ENCODE peak calls at places on chromosomes 7 and 10, in nine cellular contexts. L, R, J, X, Z, N, F, O and S are unnamed samples.

GRCh38 chr7:56110611-56111010 is 4.3 kb upstream of the CHCHD2 start:
- DNase-seq in L (no peak), R (no peak), J (no peak), X (no peak), Z (no peak), N (no peak), F (no peak), O (no peak), S (no peak)

GRCh38 chr7:128937647-128938523 is at the start of gene IRF5:
- DNase-seq in L (peak), R (peak), J (peak), X (no peak), Z (no peak), N (peak), F (no peak), O (no peak), S (no peak)

GRCh38 chr7:128217030-128217805 is 23.9 kb upstream of the LEP start:
- DNase-seq in L (peak), R (no peak), J (no peak), X (no peak), Z (peak), N (peak), F (no peak), O (no peak), S (no peak)

GRCh38 chr10:7610651-7611389 is 55.9 kb downstream of the ITIH5 start:
- DNase-seq in L (no peak), R (no peak), J (no peak), X (no peak), Z (peak), N (no peak), F (no peak), O (no peak), S (peak)

GRCh38 chr10:124323145-124323725 is 95.5 kb downstream of the OAT start:
- DNase-seq in L (no peak), R (no peak), J (no peak), X (no peak), Z (no peak), N (no peak), F (no peak), O (no peak), S (no peak)

GRCh38 chr7:134997214-134997885 is 11.0 kb downstream of the AGBL3 start:
- DNase-seq in L (no peak), R (no peak), J (no peak), X (no peak), Z (no peak), N (no peak), F (no peak), O (no peak), S (no peak)

GRCh38 chr7:14191686-14192098 is 202.2 kb upstream of the ETV1 start:
- DNase-seq in L (no peak), R (no peak), J (no peak), X (no peak), Z (no peak), N (no peak), F (no peak), O (no peak), S (no peak)

GRCh38 chr7:154777908-154778307 is 225.0 kb downstream of the PAXIP1 start:
- DNase-seq in L (no peak), R (no peak), J (no peak), X (no peak), Z (no peak), N (no peak), F (no peak), O (no peak), S (no peak)

GRCh38 chr7:79454325-79454960 is 976 bp upstream of the MAGI2 start:
- DNase-seq in L (no peak), R (peak), J (no peak), X (no peak), Z (no peak), N (peak), F (peak), O (peak), S (no peak)

GRCh38 chr7:18401757-18402156 is 93.8 kb upstream of the HDAC9 start:
- DNase-seq in L (peak), R (no peak), J (no peak), X (no peak), Z (no peak), N (no peak), F (no peak), O (no peak), S (no peak)

GRCh38 chr10:70890917-70891431 is 2.6 kb upstream of the PCBD1 start:
- DNase-seq in L (no peak), R (no peak), J (no peak), X (no peak), Z (no peak), N (peak), F (no peak), O (peak), S (no peak)

GRCh38 chr10:74177140-74177677 is 26.2 kb downstream of the ADK start:
- DNase-seq in L (peak), R (peak), J (no peak), X (no peak), Z (no peak), N (peak), F (no peak), O (peak), S (no peak)

GRCh38 chr7:94602181-94602580 is 53.8 kb downstream of the SGCE start:
- DNase-seq in L (no peak), R (no peak), J (no peak), X (no peak), Z (no peak), N (no peak), F (no peak), O (no peak), S (no peak)

GRCh38 chr7:133081119-133081604 is 728 bp downstream of the CHCHD3 start:
- DNase-seq in L (peak), R (peak), J (no peak), X (no peak), Z (no peak), N (no peak), F (no peak), O (no peak), S (no peak)

GRCh38 chr10:16242859-16243613 is 193.8 kb upstream of the PTER start:
- DNase-seq in L (no peak), R (no peak), J (no peak), X (peak), Z (no peak), N (no peak), F (no peak), O (no peak), S (no peak)

GRCh38 chr10:12868229-12868628 is 133.3 kb downstream of the CCDC3 start:
- DNase-seq in L (no peak), R (no peak), J (no peak), X (no peak), Z (no peak), N (no peak), F (no peak), O (no peak), S (no peak)

GRCh38 chr7:22256702-22257101 is 100.3 kb downstream of the RAPGEF5 start:
- DNase-seq in L (no peak), R (no peak), J (no peak), X (no peak), Z (no peak), N (no peak), F (no peak), O (no peak), S (no peak)

GRCh38 chr7:22251906-22252495 is 105.0 kb downstream of the RAPGEF5 start:
- DNase-seq in L (no peak), R (no peak), J (no peak), X (no peak), Z (no peak), N (no peak), F (no peak), O (peak), S (no peak)

GRCh38 chr7:22252886-22253536 is 103.9 kb downstream of the RAPGEF5 start:
- DNase-seq in L (no peak), R (no peak), J (no peak), X (no peak), Z (no peak), N (no peak), F (no peak), O (no peak), S (no peak)

GRCh38 chr7:22255342-22255741 is 101.6 kb downstream of the RAPGEF5 start:
- DNase-seq in L (no peak), R (no peak), J (no peak), X (no peak), Z (no peak), N (no peak), F (no peak), O (no peak), S (no peak)

DNA sequence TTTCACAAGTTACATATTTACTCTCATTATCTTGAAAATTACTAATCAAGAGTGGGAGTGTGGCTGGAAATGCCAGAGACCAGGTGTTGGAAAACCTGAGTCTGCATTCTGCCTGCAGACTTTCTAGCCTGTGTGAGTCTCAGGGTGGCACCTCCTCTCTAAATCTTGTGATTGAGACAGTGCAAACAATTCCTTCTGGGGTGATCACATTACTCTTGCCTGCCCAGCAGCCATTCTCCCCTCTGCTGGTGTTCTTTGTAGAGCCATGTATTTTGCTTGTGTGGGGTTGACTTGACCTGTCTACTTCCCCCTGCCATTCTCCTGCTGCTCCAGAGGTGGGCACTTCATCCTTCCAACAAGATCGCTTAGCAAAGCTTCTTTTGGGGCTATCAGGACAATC is 101.1 kb downstream of the RAPGEF5 start:
- DNase-seq in L (no peak), R (no peak), J (no peak), X (no peak), Z (no peak), N (no peak), F (no peak), O (no peak), S (no peak)
- TF ChIP-seq CTCF in L (no peak), R (no peak), J (no peak), X (no peak), Z (no peak), N (no peak), F (no peak), O (no peak), S (no peak)

DNA sequence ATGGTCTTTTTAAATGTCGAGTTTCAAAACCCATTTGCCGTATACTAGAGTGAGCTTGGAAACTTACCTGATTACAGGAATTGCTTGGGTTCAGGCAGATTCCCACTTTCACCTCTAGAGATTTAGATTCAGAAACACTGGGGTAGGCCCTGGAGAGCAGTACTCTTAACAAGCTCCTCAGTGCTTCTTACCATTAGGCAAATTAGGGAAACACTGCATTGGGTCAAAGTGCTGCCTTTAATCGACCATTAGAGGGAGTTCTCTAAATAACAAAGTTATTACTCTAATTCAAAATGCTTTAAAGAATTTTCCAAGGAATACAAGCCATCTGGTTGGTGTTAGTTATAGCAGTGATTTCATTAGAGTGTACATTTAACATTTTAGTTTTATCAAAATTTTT is 324.6 kb downstream of the GFRA1 start:
- DNase-seq in L (no peak), R (no peak), J (no peak), X (no peak), Z (no peak), N (no peak), F (no peak), O (no peak), S (peak)
- TF ChIP-seq CTCF in L (no peak), R (no peak), J (no peak), X (no peak), Z (peak), N (peak), F (peak), O (peak), S (peak)

GRCh38 chr10:129203819-129204218 is 263.2 kb upstream of the MGMT start:
- DNase-seq in L (no peak), R (no peak), J (no peak), X (no peak), Z (no peak), N (no peak), F (no peak), O (no peak), S (no peak)

DNA sequence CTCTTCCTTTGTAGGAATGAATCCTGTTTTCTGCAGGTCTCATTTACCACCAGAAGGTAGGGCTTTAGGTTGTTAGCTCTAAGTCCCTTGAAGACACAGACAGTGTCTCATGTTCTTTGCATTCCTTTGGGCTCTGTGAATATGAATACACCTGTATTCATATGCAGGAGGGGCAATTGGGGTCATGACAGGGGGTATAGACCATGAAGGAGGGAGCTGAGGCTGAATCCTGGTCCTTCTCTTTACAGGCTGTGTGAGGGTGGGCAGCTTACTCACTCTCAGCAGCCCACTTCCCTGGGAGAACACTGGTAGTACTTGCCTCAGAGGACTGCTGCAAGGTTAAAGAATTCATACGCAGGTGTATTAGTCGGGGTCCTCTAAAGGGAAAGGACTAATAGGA is 267.2 kb upstream of the MGMT start:
- DNase-seq in L (no peak), R (no peak), J (no peak), X (no peak), Z (no peak), N (no peak), F (no peak), O (no peak), S (no peak)
- TF ChIP-seq CTCF in L (no peak), R (no peak), J (no peak), X (no peak), Z (no peak), N (no peak), F (no peak), O (no peak), S (no peak)

GRCh38 chr7:1593091-1593866 is 23.4 kb upstream of the PSMG3 start:
- DNase-seq in L (no peak), R (no peak), J (no peak), X (no peak), Z (no peak), N (no peak), F (no peak), O (no peak), S (no peak)
- TF ChIP-seq CTCF in L (peak), R (peak), J (peak), X (peak), Z (peak), N (peak), F (no peak), O (no peak), S (peak)

GRCh38 chr7:44847920-44848634 is at the start of gene H2AZ2:
- DNase-seq in L (peak), R (peak), J (peak), X (peak), Z (peak), N (peak), F (peak), O (peak), S (peak)
- TF ChIP-seq CTCF in L (no peak), R (no peak), J (peak), X (no peak), Z (no peak), N (no peak), F (no peak), O (no peak), S (no peak)